ENCODE peak calls at places on chromosomes 7 and 10, in five cellular contexts. Z, F, Q, T and J are unnamed samples.

GRCh38 chr10:46325021-46325420 is 38.2 kb downstream of the ANTXRL start:
- DNase-seq in F (no peak), T (peak), Z (no peak), Q (no peak), J (no peak)

GRCh38 chr7:2158331-2159175 is 74.2 kb downstream of the MAD1L1 start:
- DNase-seq in T (no peak), F (peak), Z (no peak), Q (no peak), J (no peak)

GRCh38 chr10:12961416-12961815 is 40.1 kb downstream of the CCDC3 start:
- DNase-seq in Q (no peak), F (peak), T (no peak), Z (no peak), J (no peak)

GRCh38 chr10:104339469-104340098 is 1.3 kb upstream of the ITPRIP start:
- DNase-seq in Q (no peak), T (peak), Z (no peak), F (no peak), J (no peak)

GRCh38 chr10:27981744-27982143 is 17.1 kb downstream of the ODAD2 start:
- DNase-seq in T (no peak), Z (no peak), Q (no peak), F (no peak), J (no peak)

GRCh38 chr7:54904130-54904529 is 114.7 kb upstream of the EGFR start:
- DNase-seq in Z (no peak), T (peak), Q (peak), F (no peak), J (no peak)

GRCh38 chr10:49171326-49172140 is 16.7 kb downstream of the TMEM273 start:
- DNase-seq in F (no peak), Q (no peak), T (no peak), Z (peak), J (no peak)

GRCh38 chr7:111958889-111959288 is 247.3 kb downstream of the DOCK4 start:
- DNase-seq in T (peak), F (no peak), Q (no peak), Z (no peak), J (no peak)

GRCh38 chr7:1108264-1108920 is 20.5 kb downstream of the GPER1 start:
- DNase-seq in F (no peak), Z (no peak), Q (no peak), T (no peak), J (no peak)

GRCh38 chr7:1105189-1105588 is 17.3 kb downstream of the GPER1 start:
- DNase-seq in Z (no peak), T (no peak), Q (no peak), F (no peak), J (no peak)

GRCh38 chr7:1104514-1105179 is 16.7 kb downstream of the GPER1 start:
- DNase-seq in T (no peak), F (no peak), Z (no peak), Q (no peak), J (no peak)

GRCh38 chr7:1106063-1106782 is 18.3 kb downstream of the GPER1 start:
- DNase-seq in Z (no peak), T (no peak), Q (no peak), F (no peak), J (no peak)

DNA sequence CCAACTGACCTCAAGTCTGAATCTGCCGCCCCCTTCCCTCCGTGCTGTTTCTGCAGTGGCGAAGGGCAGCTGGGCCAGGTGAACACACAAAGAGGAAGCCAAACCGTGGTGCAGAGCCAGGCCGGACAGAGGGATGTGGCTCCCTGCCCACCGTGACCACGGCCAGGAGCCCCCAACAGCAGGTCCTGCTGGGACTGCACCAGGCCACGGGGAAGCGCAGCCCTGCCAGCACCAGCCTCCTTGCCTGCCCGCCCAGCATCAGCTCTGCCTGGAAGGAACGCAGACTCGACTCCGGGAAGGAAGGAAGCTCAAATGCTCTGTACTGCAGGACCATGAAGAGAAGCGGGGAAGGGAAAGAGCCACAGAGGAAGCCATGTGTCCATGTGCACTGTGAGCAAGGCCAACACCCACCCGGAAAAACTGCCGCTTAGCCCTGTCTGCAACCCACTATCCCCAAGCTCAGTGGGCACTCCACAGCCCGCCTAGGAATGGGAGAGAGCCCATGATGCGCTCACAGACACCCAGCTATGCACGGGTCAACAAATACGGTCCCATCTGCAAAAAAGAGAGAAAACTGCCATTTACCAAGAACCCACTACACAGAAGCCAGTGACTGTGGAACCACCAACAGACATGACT is 19.0 kb downstream of the GPER1 start:
- DNase-seq in Z (no peak), T (no peak), Q (no peak), F (no peak), J (no peak)
- TF ChIP-seq CTCF in Z (no peak), T (no peak), Q (no peak), F (no peak), J (no peak)

GRCh38 chr7:50766808-50767207 is 15.9 kb downstream of the GRB10 start:
- DNase-seq in F (no peak), Q (no peak), T (no peak), Z (no peak), J (no peak)
- TF ChIP-seq CTCF in F (no peak), Q (no peak), T (no peak), Z (no peak), J (no peak)

GRCh38 chr7:12805957-12806356 is 118.5 kb downstream of the ARL4A start:
- DNase-seq in Q (no peak), Z (no peak), T (no peak), F (no peak), J (no peak)

GRCh38 chr7:12802070-12802469 is 114.6 kb downstream of the ARL4A start:
- DNase-seq in Q (no peak), Z (no peak), F (no peak), T (peak), J (no peak)

GRCh38 chr7:12809476-12809875 is 122.0 kb downstream of the ARL4A start:
- DNase-seq in F (no peak), Z (no peak), T (peak), Q (no peak), J (no peak)

GRCh38 chr7:12803542-12803941 is 116.1 kb downstream of the ARL4A start:
- DNase-seq in F (no peak), T (no peak), Q (no peak), Z (no peak), J (no peak)

GRCh38 chr7:12805518-12805928 is 118.1 kb downstream of the ARL4A start:
- DNase-seq in F (no peak), Q (no peak), Z (no peak), T (peak), J (no peak)
- TF ChIP-seq CTCF in F (no peak), Q (no peak), Z (no peak), T (no peak), J (no peak)

DNA sequence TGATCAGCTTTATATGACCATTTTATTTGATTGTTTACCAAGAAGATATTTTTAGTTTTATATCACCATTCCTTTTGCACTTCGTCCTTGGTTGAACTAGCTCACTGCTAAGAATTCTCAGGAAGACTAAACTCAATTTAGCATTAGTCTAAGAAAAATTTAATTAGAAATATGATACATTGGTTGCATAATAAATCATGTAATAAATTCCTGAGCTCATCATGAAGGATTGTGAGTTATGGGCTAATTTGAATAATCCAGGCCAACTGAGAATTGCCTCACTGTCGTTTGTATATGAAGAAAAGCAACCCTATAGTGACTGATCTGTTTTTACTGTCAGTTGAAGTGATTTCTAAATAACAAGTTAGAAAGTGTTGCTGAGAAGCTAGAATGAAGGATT is 725.5 kb downstream of the DNAJB9 start:
- DNase-seq in F (no peak), Z (no peak), T (no peak), Q (no peak), J (no peak)
- TF ChIP-seq CTCF in F (no peak), Z (no peak), T (no peak), Q (no peak), J (no peak)

DNA sequence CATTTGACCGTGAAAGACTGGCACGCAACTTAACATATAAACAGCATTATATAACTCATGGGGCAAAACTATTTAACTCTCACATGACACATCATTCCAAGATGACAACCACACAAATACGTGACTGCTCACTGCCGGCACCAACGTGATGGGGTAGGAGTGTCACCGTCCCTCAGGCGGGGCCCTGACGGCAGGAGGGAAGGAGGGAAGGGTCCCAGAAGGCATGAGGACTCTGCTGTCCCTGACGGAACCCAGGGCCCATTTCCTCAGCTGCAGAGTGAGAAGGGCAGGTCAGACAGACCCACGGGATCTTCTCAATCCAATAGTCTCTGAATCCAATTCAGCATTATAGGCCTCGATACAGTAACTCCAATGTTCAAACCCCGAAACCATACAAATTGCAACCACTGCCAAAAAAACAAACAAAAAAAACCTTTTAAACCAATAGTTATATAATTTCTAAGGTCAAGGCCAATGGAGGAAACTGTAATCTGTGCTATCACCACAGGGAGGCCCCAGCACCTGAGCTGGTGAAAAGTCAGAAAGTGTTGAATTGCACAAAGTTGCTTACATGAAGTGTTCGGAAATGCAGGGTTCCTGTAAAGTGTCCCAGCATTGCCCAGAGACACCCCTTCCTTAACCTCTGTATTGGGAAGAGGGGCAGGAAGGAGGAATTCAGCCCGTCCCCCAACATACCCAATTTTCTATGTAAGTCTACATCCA is 137.4 kb downstream of the TNS3 start:
- DNase-seq in F (peak), Q (no peak), Z (no peak), T (peak), J (no peak)
- TF ChIP-seq CTCF in F (peak), Q (peak), Z (peak), T (peak), J (no peak)

GRCh38 chr7:124152859-124153692 is 120.2 kb upstream of the TMEM229A start:
- DNase-seq in T (peak), Z (no peak), Q (no peak), F (no peak), J (no peak)
- TF ChIP-seq CTCF in T (peak), Z (peak), Q (no peak), F (no peak), J (no peak)

GRCh38 chr10:34179280-34179679 is 635.8 kb downstream of the PARD3 start:
- DNase-seq in F (no peak), T (no peak), Q (no peak), Z (no peak), J (no peak)
- TF ChIP-seq CTCF in F (no peak), T (no peak), Q (no peak), Z (no peak), J (no peak)